ENCODE peak calls at places on chromosomes 5 and 9, in ten cellular contexts. E is nucleus accumbens; K is choroid plexus epithelial cell; X is A172; I is T-helper 17 cell; R is pons; D is NCI-H2081; U is tibial nerve; C is activated T-helper 9 cell treated with anti-CD3 and anti-CD28 coated beads, Interleukin-2, amount 50 U/mL, for 16 hours; L is C1 segment of cervical spinal cord. W is an unnamed sample.

GRCh38 chr5:52692039-52692438 is 95.7 kb upstream of the ITGA1 start:
- DNase-seq in K (peak; percentile 71), L (no peak), E (no peak), I (no peak), X (peak; percentile 37), D (no peak), R (no peak), C (no peak), U (no peak), W (no peak)

GRCh38 chr5:231661-232060 is 13.5 kb downstream of the SDHA start:
- DNase-seq in I (no peak), K (no peak), C (no peak), R (no peak), X (no peak), E (peak; percentile 12), U (no peak), L (no peak), D (no peak), W (no peak)

GRCh38 chr5:83085106-83085505 is 7.8 kb downstream of the XRCC4 start:
- DNase-seq in X (no peak), L (no peak), I (no peak), C (no peak), U (no peak), K (no peak), E (no peak), D (no peak), R (no peak), W (no peak)

GRCh38 chr5:117701067-117701466 is 1126.4 kb upstream of the SEMA6A start:
- DNase-seq in X (no peak), K (no peak), E (no peak), U (no peak), I (no peak), C (no peak), L (no peak), R (no peak), D (no peak), W (no peak)

GRCh38 chr9:131304676-131305366 is 15.3 kb downstream of the PLPP7 start:
- DNase-seq in X (no peak), D (no peak), U (peak; percentile 43), L (no peak), I (no peak), R (no peak), K (peak; percentile 25), E (no peak), C (no peak), W (no peak)

GRCh38 chr9:137369111-137369787 is 53.7 kb downstream of the EXD3 start:
- DNase-seq in I (no peak), C (no peak), K (no peak), L (no peak), D (no peak), E (no peak), R (no peak), X (no peak), U (no peak), W (no peak)

GRCh38 chr9:124503713-124504529 is 3.3 kb downstream of the NR5A1 start:
- DNase-seq in C (no peak), L (no peak), I (no peak), U (no peak), K (no peak), D (no peak), E (no peak), R (no peak), X (no peak), W (no peak)

GRCh38 chr9:124256517-124257069 is 1.2 kb upstream of the NEK6 start:
- DNase-seq in U (no peak), K (peak; percentile 88), I (no peak), X (peak; percentile 86), E (no peak), R (no peak), D (no peak), L (no peak), C (no peak), W (no peak)

GRCh38 chr9:87336914-87337333 is 160.7 kb upstream of the DAPK1 start:
- DNase-seq in R (peak; percentile 87), C (no peak), L (no peak), I (no peak), U (no peak), E (no peak), K (peak; percentile 94), X (peak; percentile 75), D (peak; percentile 75), W (no peak)

GRCh38 chr5:177454397-177455035 is 7.9 kb downstream of the PRR7 start:
- DNase-seq in R (peak; percentile 73), D (peak; percentile 88), E (peak; percentile 32), C (peak; percentile 94), K (peak; percentile 87), I (peak; percentile 97), L (peak; percentile 38), X (no peak), U (peak; percentile 87), W (peak; percentile 91)

GRCh38 chr9:2493106-2493505 is 128.5 kb upstream of the VLDLR start:
- DNase-seq in R (no peak), X (no peak), U (no peak), I (no peak), D (no peak), L (no peak), E (no peak), K (peak; percentile 35), C (no peak), W (no peak)

GRCh38 chr5:528625-529511 is 4.6 kb upstream of the SLC9A3 start:
- DNase-seq in L (no peak), U (no peak), I (no peak), E (no peak), C (no peak), D (no peak), K (no peak), X (no peak), R (no peak), W (no peak)

GRCh38 chr9:132547052-132547431 is 35.4 kb upstream of the BARHL1 start:
- DNase-seq in L (no peak), X (no peak), I (no peak), D (no peak), U (no peak), R (no peak), K (no peak), E (no peak), C (no peak), W (no peak)